ENCODE peak calls at places on chromosomes 4 and X, in seven cellular contexts. X is type B pancreatic cell, W is AG04450, U is HFFc6, S is tibial artery, K is progenitor cell of endocrine pancreas, R is natural killer cell. G is an unnamed sample.

GRCh38 chrX:43349363-43349762 is 306.7 kb upstream of the MAOA start:
- DNase-seq in W (no peak), S (no peak), U (no peak), R (no peak), K (no peak), X (no peak), G (no peak)

GRCh38 chrX:15594371-15594770 is 6.4 kb downstream of the ACE2 start:
- DNase-seq in X (no peak), W (no peak), K (no peak), R (no peak), S (no peak), U (no peak), G (no peak)

GRCh38 chrX:106802063-106802387 is 448 bp upstream of the TBC1D8B start:
- DNase-seq in K (no peak), X (no peak), U (peak; percentile 22), R (no peak), W (no peak), S (no peak), G (no peak)

GRCh38 chrX:69988955-69989394 is 60.8 kb downstream of the AWAT2 start:
- DNase-seq in K (no peak), W (no peak), R (no peak), S (no peak), X (no peak), U (no peak), G (no peak)

GRCh38 chr4:105343523-105343931 is 130.3 kb downstream of the PPA2 start:
- DNase-seq in W (no peak), S (no peak), K (no peak), X (no peak), U (no peak), R (no peak), G (no peak)

GRCh38 chr4:150032541-150032940 is 45.7 kb upstream of the DCLK2 start:
- DNase-seq in X (no peak), K (no peak), R (no peak), W (no peak), S (no peak), U (no peak), G (no peak)

GRCh38 chr4:184649971-184650855 is 675 bp downstream of the PRIMPOL start:
- DNase-seq in S (peak; percentile 32), W (no peak), X (no peak), U (peak; percentile 54), K (no peak), R (no peak), G (no peak)

GRCh38 chr4:89769856-89770255 is 67.1 kb downstream of the SNCA start:
- DNase-seq in W (no peak), K (no peak), U (no peak), S (no peak), R (no peak), X (no peak), G (no peak)

GRCh38 chrX:40544343-40545250 is 36.2 kb upstream of the ATP6AP2 start:
- DNase-seq in W (no peak), S (no peak), U (peak; percentile 6), R (no peak), K (no peak), X (no peak), G (no peak)

GRCh38 chrX:40470830-40471429 is 109.8 kb upstream of the ATP6AP2 start:
- DNase-seq in S (no peak), W (no peak), K (no peak), U (peak; percentile 9), X (no peak), R (no peak), G (no peak)

GRCh38 chrX:3403748-3404147 is 57.3 kb upstream of the MXRA5 start:
- DNase-seq in K (no peak), S (no peak), X (no peak), R (no peak), W (no peak), U (no peak), G (no peak)

GRCh38 chr4:111761531-111761930 is 383.7 kb upstream of the FAM241A start:
- DNase-seq in R (no peak), U (peak; percentile 3), K (no peak), X (no peak), W (no peak), S (no peak), G (no peak)

DNA sequence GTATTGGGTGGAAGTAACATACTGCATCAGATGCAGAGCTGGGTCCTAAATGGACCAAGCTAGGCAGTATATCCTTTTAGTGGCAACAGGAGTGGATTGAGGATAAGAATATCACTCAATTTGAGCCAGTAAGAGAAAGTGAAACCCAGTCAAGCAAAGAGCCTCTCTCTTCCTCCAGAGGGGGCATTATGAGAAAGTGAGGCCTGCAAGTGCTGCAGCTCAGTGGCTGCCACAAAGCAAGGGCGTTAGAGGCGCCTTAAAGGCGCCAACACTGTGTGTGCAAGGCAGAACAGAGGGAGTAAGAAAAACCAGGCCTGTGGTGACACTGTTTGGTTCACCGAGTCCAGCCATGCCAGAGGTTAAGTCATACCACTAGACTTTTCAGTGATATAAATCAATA is 17.5 kb downstream of the STX18 start:
- DNase-seq in K (no peak), W (no peak), X (no peak), U (no peak), S (no peak), R (peak; percentile 35), G (no peak)
- TF ChIP-seq CTCF in K (no peak), W (peak; percentile 34), X (peak; percentile 26), U (peak; percentile 16), S (no peak), R (peak; percentile 33), G (no peak)

DNA sequence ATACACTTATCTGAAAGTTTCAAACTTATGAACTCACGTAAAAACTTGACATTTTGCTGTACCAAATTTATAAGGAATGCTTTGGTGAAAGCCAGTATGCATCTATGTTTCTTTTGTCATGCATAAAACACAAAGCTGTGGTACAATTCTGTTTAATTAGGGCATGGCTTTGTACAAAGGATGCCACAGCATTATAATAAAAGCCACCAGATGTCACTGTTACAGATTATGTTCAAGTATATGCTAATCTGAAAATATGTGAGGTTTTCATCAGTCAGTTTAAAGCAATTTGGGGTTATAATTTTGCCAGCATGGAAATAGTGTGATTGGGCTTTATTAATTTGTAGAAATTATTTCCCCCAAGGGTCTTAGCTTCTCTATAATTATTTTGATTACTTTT is 69.0 kb downstream of the ATOH1 start:
- DNase-seq in S (no peak), R (no peak), U (no peak), W (no peak), X (no peak), K (no peak), G (no peak)
- TF ChIP-seq CTCF in S (no peak), R (no peak), U (peak; percentile 46), W (no peak), X (peak; percentile 64), K (peak; percentile 32), G (no peak)

GRCh38 chrX:13090261-13091110 is 46.1 kb upstream of the FAM9C start:
- DNase-seq in S (no peak), R (no peak), W (no peak), K (no peak), U (no peak), X (no peak), G (no peak)

GRCh38 chrX:13091111-13091765 is 46.8 kb upstream of the FAM9C start:
- DNase-seq in S (no peak), U (no peak), X (no peak), W (no peak), K (no peak), R (no peak), G (no peak)

GRCh38 chrX:13093489-13094140 is 49.2 kb upstream of the FAM9C start:
- DNase-seq in R (no peak), U (no peak), S (no peak), X (no peak), K (no peak), W (no peak), G (no peak)

GRCh38 chrX:13094374-13094773 is 50.0 kb upstream of the FAM9C start:
- DNase-seq in K (no peak), S (no peak), W (no peak), R (no peak), U (no peak), X (no peak), G (no peak)

DNA sequence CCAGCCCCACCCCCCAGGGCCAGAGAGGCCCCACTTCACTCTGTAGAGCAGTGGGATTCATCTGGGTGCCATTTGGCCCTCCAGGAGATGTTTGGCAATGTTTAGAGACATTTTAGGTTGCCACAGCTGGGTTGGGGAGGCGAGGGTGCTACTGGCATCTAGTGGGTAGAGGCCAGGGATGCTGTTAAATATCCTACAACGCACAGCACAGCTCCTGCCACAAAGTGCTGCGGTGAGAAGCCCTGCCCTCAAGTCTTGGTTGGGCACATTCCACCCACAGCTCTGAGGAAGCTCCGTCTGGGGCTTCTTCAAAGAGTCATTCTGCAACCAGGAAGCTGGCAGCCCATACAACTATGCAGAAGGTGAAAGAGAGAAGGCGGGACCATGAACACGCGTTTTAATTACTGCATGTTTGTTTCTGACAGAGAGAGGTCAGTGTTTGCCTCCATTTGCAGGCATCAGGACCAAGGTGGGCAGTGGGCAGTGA is 48.1 kb upstream of the FAM9C start:
- DNase-seq in X (no peak), W (no peak), S (no peak), K (no peak), R (peak; percentile 61), U (no peak), G (no peak)
- TF ChIP-seq CTCF in X (no peak), W (no peak), S (no peak), K (no peak), R (no peak), U (no peak), G (no peak)

GRCh38 chrX:140123446-140123845 is 158.1 kb upstream of the CXorf66 start:
- DNase-seq in X (no peak), W (no peak), R (no peak), K (no peak), U (no peak), S (no peak), G (no peak)
- TF ChIP-seq CTCF in X (peak; percentile 63), W (no peak), R (no peak), K (peak; percentile 64), U (no peak), S (no peak), G (peak; percentile 34)

GRCh38 chr4:123248260-123248659 is 148.3 kb upstream of the SPRY1 start:
- DNase-seq in W (no peak), S (no peak), X (no peak), U (no peak), K (no peak), R (no peak), G (no peak)

GRCh38 chr4:123249821-123250220 is 146.8 kb upstream of the SPRY1 start:
- DNase-seq in R (no peak), S (no peak), W (no peak), K (no peak), U (no peak), X (no peak), G (no peak)

GRCh38 chr4:123246085-123246484 is 150.5 kb upstream of the SPRY1 start:
- DNase-seq in W (no peak), X (no peak), R (no peak), S (no peak), U (no peak), K (no peak), G (no peak)

GRCh38 chr4:123244233-123244632 is 152.4 kb upstream of the SPRY1 start:
- DNase-seq in K (no peak), S (peak; percentile 67), X (no peak), W (no peak), R (no peak), U (no peak), G (no peak)
- TF ChIP-seq CTCF in K (no peak), S (no peak), X (no peak), W (peak; percentile 10), R (no peak), U (peak; percentile 38), G (no peak)

DNA sequence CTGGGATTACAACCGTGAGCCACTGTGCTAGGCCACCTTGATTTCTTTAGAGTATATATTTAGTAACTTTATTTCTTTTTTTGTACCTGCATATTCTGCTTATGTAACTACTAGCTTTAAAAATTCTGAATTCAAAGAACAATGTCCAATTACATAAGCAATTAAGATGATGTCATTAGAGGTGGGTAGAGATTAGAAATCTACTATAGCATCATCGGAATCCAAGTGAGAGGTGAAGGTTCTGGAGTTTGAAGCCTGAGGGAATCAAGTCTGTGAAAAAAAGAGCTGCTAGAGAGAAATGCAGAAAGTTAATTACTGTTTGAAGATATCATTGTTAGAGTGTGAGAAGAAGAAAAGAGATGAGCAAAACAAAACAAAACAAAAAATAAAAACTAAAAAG is 79.0 kb upstream of the ENPEP start:
- DNase-seq in X (no peak), K (no peak), W (no peak), R (no peak), S (no peak), U (no peak), G (no peak)
- TF ChIP-seq CTCF in X (no peak), K (no peak), W (no peak), R (no peak), S (no peak), U (no peak), G (no peak)